ENCODE peak calls at places on chromosomes 3 and 15, in four cellular contexts. One of them, this sample, is unnamed.

GRCh38 chr3:140186421-140186920 is 251.5 kb downstream of the CLSTN2 start:
- DNase-seq in neural crest cell: no peak
- DNase-seq in activated T-cell treated with anti-CD3 and anti-CD28 coated beads for 48 hours: no peak
- DNase-seq in NCI-H1436: peak; percentile 14
- DNase-seq in this sample: no peak

GRCh38 chr15:90681056-90681455 is 36.1 kb upstream of the BLM start:
- DNase-seq in neural crest cell: no peak
- DNase-seq in NCI-H1436: no peak
- DNase-seq in activated T-cell treated with anti-CD3 and anti-CD28 coated beads for 48 hours: no peak
- DNase-seq in this sample: no peak

GRCh38 chr3:123039178-123039577 is 11.6 kb upstream of the SEMA5B start:
- DNase-seq in activated T-cell treated with anti-CD3 and anti-CD28 coated beads for 48 hours: no peak
- DNase-seq in neural crest cell: no peak
- DNase-seq in NCI-H1436: no peak
- DNase-seq in this sample: no peak

GRCh38 chr15:69757186-69757585 is 304.6 kb downstream of the RPLP1 start:
- DNase-seq in activated T-cell treated with anti-CD3 and anti-CD28 coated beads for 48 hours: peak; percentile 73
- DNase-seq in NCI-H1436: no peak
- DNase-seq in neural crest cell: no peak
- DNase-seq in this sample: peak; percentile 73

GRCh38 chr15:60318236-60318867 is 79.4 kb downstream of the ANXA2 start:
- DNase-seq in neural crest cell: no peak
- DNase-seq in NCI-H1436: no peak
- DNase-seq in activated T-cell treated with anti-CD3 and anti-CD28 coated beads for 48 hours: no peak
- DNase-seq in this sample: no peak

GRCh38 chr3:177831361-177831760 is 634.1 kb upstream of the TBL1XR1 start:
- DNase-seq in neural crest cell: no peak
- DNase-seq in activated T-cell treated with anti-CD3 and anti-CD28 coated beads for 48 hours: no peak
- DNase-seq in NCI-H1436: no peak
- DNase-seq in this sample: no peak

GRCh38 chr15:47066386-47066785 is 650.9 kb upstream of the SEMA6D start:
- DNase-seq in NCI-H1436: no peak
- DNase-seq in neural crest cell: no peak
- DNase-seq in activated T-cell treated with anti-CD3 and anti-CD28 coated beads for 48 hours: no peak
- DNase-seq in this sample: no peak

GRCh38 chr15:60101416-60101815 is 97.3 kb downstream of the FOXB1 start:
- DNase-seq in NCI-H1436: no peak
- DNase-seq in activated T-cell treated with anti-CD3 and anti-CD28 coated beads for 48 hours: no peak
- DNase-seq in neural crest cell: no peak
- DNase-seq in this sample: no peak